ENCODE peak calls at places on chromosomes 4 and X, in five cellular contexts. I is activated gamma-delta T cell; N is T-helper 2 cell; K is CD4-positive, alpha-beta memory T cell; A is stimulated activated CD4-positive, alpha-beta T cell treated with anti-CD3 and anti-CD28 coated beads, Interleukin-1b, Interleukin-23, amount 100 ng/mL, for 24 hours. E is an unnamed sample.

GRCh38 chr4:53551963-53552362 is 39.3 kb downstream of the LNX1 start:
- DNase-seq in I (no peak), N (no peak), K (no peak), A (no peak), E (no peak)

GRCh38 chr4:175385797-175386196 is 426.3 kb downstream of the GPM6A start:
- DNase-seq in I (no peak), N (no peak), K (no peak), A (no peak), E (no peak)

GRCh38 chrX:120560405-120560841 is 339 bp downstream of the CUL4B start:
- DNase-seq in I (no peak), N (peak), K (no peak), A (no peak), E (no peak)

GRCh38 chr4:121758896-121759568 is 5.9 kb downstream of the SMIM43 start:
- DNase-seq in I (no peak), N (no peak), K (no peak), A (no peak), E (no peak)

GRCh38 chr4:106358899-106359298 is 9.7 kb downstream of the GIMD1 start:
- DNase-seq in I (no peak), N (no peak), K (no peak), A (no peak), E (peak)

GRCh38 chr4:75723117-75723801 is 1.1 kb upstream of the USO1 start:
- DNase-seq in I (no peak), N (no peak), K (no peak), A (no peak), E (peak)

GRCh38 chr4:80434238-80434637 is 98.7 kb downstream of the CFAP299 start:
- DNase-seq in I (no peak), N (peak), K (no peak), A (no peak), E (no peak)

GRCh38 chrX:84933956-84934556 is 69.6 kb upstream of the APOOL start:
- DNase-seq in I (peak), N (no peak), K (no peak), A (no peak), E (no peak)